ENCODE peak calls at places on chromosomes 3 and 15, in four cellular contexts. One of them, this sample, is unnamed.

GRCh38 chr3:39267631-39268553 is 11.9 kb downstream of the CX3CR1 start:
- DNase-seq in H1: no peak
- DNase-seq in K562: no peak
- DNase-seq in HepG2: no peak
- DNase-seq in this sample: no peak

GRCh38 chr3:54999159-54999558 is 71.3 kb upstream of the LRTM1 start:
- DNase-seq in H1: no peak
- DNase-seq in HepG2: peak
- DNase-seq in K562: peak
- DNase-seq in this sample: peak

GRCh38 chr3:30661107-30661873 is 54.9 kb downstream of the TGFBR2 start:
- DNase-seq in HepG2: no peak
- DNase-seq in K562: no peak
- DNase-seq in H1: no peak
- DNase-seq in this sample: no peak

GRCh38 chr15:81901323-81901722 is 144.5 kb downstream of the MEX3B start:
- DNase-seq in H1: no peak
- DNase-seq in K562: no peak
- DNase-seq in HepG2: no peak
- DNase-seq in this sample: no peak

GRCh38 chr15:55590788-55591187 is 2.6 kb upstream of the PYGO1 start:
- DNase-seq in HepG2: no peak
- DNase-seq in H1: no peak
- DNase-seq in K562: no peak
- DNase-seq in this sample: no peak

GRCh38 chr3:141388823-141389617 is 20.7 kb downstream of the ZBTB38 start:
- DNase-seq in K562: no peak
- DNase-seq in H1: no peak
- DNase-seq in HepG2: peak
- DNase-seq in this sample: no peak

GRCh38 chr3:56758539-56758981 is 43.2 kb downstream of the ARHGEF3 start:
- DNase-seq in H1: no peak
- DNase-seq in K562: no peak
- DNase-seq in HepG2: peak
- DNase-seq in this sample: peak

GRCh38 chr15:37035349-37035748 is 65.0 kb downstream of the MEIS2 start:
- DNase-seq in HepG2: peak
- DNase-seq in H1: no peak
- DNase-seq in K562: no peak
- DNase-seq in this sample: no peak

GRCh38 chr15:78049691-78050440 is 27.6 kb downstream of the TBC1D2B start:
- DNase-seq in H1: no peak
- DNase-seq in HepG2: no peak
- DNase-seq in K562: no peak
- DNase-seq in this sample: no peak

GRCh38 chr15:100054539-100054938 is 287.2 kb downstream of the ADAMTS17 start:
- DNase-seq in H1: no peak
- DNase-seq in K562: no peak
- DNase-seq in HepG2: no peak
- DNase-seq in this sample: no peak

GRCh38 chr3:62732183-62732904 is 142.9 kb downstream of the CADPS start:
- DNase-seq in K562: no peak
- DNase-seq in HepG2: peak
- DNase-seq in H1: no peak
- DNase-seq in this sample: no peak

GRCh38 chr15:58369261-58369699 is 62.5 kb upstream of the LIPC start:
- DNase-seq in K562: no peak
- DNase-seq in H1: no peak
- DNase-seq in HepG2: peak
- DNase-seq in this sample: no peak

GRCh38 chr15:84975871-84976351 is 5.7 kb upstream of the PDE8A start:
- DNase-seq in H1: no peak
- DNase-seq in HepG2: no peak
- DNase-seq in K562: no peak
- DNase-seq in this sample: no peak

DNA sequence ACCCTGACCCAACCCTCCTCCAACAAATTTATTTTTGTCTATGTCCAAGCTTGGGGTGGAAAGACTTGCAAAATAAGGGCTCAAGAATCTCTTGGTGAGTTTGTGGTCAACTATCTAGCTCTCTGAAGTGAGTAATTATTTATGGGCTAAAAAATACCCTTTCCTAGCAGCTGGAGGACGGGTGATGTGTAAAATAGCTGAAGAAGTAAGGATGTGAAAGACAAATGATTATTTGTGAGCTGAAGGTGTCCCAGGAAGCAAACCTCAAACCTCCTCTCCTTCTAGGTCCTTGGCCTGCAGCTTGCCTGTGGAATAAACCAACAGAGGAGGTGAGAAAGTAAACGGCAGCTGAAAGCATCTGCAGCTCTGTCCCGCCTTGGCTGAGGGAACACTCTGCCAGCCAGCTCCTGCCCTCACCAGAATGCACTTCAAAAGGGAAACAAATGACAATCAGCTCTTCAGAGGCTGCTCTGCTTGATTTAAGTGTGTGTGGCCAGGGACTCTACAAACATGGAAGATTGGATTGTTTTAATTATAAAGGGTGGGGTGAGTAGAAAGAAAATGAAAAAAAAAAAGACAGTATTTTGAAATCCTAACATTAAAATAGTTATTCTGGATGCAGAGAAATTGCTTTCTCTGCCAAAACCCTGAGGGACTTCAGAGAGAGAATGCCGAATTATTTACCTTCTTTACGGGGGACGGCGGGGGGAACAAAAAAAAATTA is 60.3 kb downstream of the TM4SF4 start:
- DNase-seq in K562: no peak
- DNase-seq in H1: no peak
- DNase-seq in HepG2: no peak
- DNase-seq in this sample: peak
- TF ChIP-seq RNF2 in K562: no peak
- TF ChIP-seq RNF2 in H1: no peak
- TF ChIP-seq RNF2 in HepG2: no peak
- TF ChIP-seq RNF2 in this sample: no peak

DNA sequence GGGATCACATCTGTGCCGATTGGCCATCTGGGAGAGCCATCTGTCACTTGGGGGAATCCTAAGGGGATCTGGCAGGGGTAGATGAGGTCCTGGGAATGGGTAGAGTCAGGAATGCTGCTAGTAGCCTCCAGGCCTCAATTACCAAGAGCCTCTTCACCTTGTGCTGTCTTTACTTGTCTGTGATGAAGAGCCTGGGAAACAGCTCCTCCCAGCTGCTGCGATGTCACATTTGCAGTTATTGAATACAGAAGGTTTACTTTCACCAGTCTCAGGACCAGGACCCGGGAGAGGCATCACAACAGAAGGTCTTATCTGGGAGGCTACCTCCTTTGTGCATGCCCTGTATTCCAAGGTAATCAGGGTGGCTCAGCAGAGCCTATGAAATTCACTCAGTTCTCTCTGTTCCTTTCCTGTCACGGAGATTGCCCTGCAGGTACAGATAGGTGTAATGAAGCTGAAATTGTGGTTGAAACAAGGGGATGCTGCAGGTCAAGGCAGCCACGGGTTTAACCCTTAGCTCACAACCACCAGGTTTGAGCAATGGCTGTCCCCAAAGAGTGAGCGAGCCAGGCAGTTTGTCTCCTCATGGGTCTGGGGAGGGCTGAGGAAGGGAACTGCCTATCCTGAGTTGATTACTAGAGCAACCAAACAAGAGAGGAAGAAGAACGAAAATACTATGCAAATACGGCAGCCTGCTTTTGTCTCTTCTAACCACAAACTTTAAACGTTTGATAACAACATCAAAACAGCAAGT is 298.9 kb upstream of the RORA start:
- DNase-seq in H1: peak
- DNase-seq in HepG2: no peak
- DNase-seq in K562: no peak
- DNase-seq in this sample: no peak
- TF ChIP-seq RNF2 in H1: no peak
- TF ChIP-seq RNF2 in HepG2: no peak
- TF ChIP-seq RNF2 in K562: no peak
- TF ChIP-seq RNF2 in this sample: no peak

DNA sequence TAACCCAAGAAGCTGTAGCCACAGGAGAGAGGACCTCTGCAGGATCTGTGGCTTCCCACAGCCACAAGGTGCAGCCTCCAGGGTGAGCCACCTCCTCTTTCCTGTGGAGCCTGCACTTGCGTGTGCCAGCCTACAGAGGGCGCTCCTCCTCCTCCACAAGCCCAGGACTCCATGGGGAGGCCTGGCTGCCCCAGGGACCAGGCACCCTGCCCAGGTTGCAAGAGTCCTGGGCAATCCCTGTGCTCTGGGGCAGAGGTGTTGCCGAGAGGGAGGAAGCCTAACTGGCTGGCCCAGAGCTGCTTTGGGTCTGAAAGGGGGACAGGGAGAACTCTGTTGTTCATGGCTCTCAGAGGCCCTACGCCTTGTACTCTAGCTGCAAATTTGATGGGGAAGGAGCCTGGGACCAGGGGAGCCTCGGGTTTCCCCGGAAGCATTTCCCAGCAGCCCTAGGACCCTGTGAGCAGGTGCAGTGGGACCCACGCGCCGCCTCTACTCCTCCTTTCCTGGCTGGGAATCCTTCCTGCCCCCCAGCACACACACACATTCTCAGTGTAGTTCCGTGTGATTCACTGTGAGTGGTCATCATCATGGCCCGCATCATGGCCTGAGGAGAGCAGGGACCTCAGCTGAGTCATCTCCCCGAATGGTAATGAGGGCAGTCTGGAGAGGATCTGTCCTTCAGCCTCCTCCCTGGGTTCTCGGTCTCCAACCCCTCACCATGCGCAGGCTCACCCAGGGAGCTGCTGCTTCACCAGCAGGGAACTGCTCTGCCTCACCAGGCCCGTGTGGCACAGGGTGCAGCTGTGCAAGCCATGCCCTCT is 24.3 kb downstream of the TBC1D21 start:
- DNase-seq in H1: peak
- DNase-seq in HepG2: peak
- DNase-seq in K562: peak
- DNase-seq in this sample: peak
- TF ChIP-seq RNF2 in H1: no peak
- TF ChIP-seq RNF2 in HepG2: no peak
- TF ChIP-seq RNF2 in K562: no peak
- TF ChIP-seq RNF2 in this sample: no peak

GRCh38 chr3:188282871-188283270 is 128.9 kb downstream of the LPP start:
- DNase-seq in HepG2: no peak
- DNase-seq in K562: no peak
- DNase-seq in H1: no peak
- DNase-seq in this sample: no peak

GRCh38 chr3:188286087-188286513 is 132.1 kb downstream of the LPP start:
- DNase-seq in K562: no peak
- DNase-seq in H1: no peak
- DNase-seq in HepG2: no peak
- DNase-seq in this sample: no peak

GRCh38 chr3:188280627-188281026 is 126.7 kb downstream of the LPP start:
- DNase-seq in H1: no peak
- DNase-seq in K562: no peak
- DNase-seq in HepG2: no peak
- DNase-seq in this sample: no peak

GRCh38 chr3:188284455-188285212 is 130.7 kb downstream of the LPP start:
- DNase-seq in HepG2: no peak
- DNase-seq in H1: no peak
- DNase-seq in K562: no peak
- DNase-seq in this sample: no peak

GRCh38 chr3:188283347-188283746 is 129.4 kb downstream of the LPP start:
- DNase-seq in H1: no peak
- DNase-seq in HepG2: peak
- DNase-seq in K562: no peak
- DNase-seq in this sample: no peak
- TF ChIP-seq RNF2 in H1: no peak
- TF ChIP-seq RNF2 in HepG2: no peak
- TF ChIP-seq RNF2 in K562: no peak
- TF ChIP-seq RNF2 in this sample: no peak

DNA sequence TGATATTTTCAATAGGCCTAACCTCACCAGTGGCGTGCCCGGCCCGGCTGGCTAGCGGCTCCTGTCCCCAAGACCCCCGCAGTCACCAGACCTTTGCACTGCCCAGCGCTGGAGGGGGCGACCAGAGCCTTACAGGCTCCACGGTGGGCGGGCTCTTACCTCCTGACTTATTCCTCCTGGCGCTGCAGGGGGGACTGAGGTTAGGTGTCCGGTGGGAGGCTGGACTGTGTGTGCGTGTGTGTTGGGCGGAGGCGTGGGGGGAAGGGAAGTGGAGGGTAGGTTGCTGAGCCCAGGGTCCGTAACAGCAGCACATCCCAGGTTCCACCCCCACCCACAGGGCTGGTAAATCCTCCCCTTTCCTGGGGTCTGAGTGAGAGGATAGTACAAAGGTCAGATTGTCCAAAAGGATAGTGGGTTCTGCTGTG is 27.5 kb upstream of the THRB start:
- DNase-seq in HepG2: peak
- DNase-seq in H1: peak
- DNase-seq in K562: no peak
- DNase-seq in this sample: no peak
- TF ChIP-seq RNF2 in HepG2: no peak
- TF ChIP-seq RNF2 in H1: no peak
- TF ChIP-seq RNF2 in K562: no peak
- TF ChIP-seq RNF2 in this sample: no peak

This sample was measured in A549.